ENCODE peak calls at places on chromosome 22, in nine cellular contexts. Z, V, R, H, O, T, N, I and P are unnamed samples.

GRCh38 chr22:22948651-22949611 is 61.3 kb downstream of the IGLL5 start:
- DNase-seq in Z (no peak), V (no peak), R (peak), H (no peak), O (peak), T (peak), N (no peak), I (no peak), P (peak)

GRCh38 chr22:48173061-48173849 is 1410.8 kb downstream of the TBC1D22A start:
- DNase-seq in Z (no peak), V (no peak), R (no peak), H (no peak), O (no peak), T (no peak), N (no peak), I (no peak), P (no peak)

GRCh38 chr22:20156611-20157415 is 6.0 kb upstream of the CCDC188 start:
- DNase-seq in Z (peak), V (peak), R (peak), H (peak), O (peak), T (peak), N (peak), I (peak), P (peak)

GRCh38 chr22:44214764-44215163 is 34.0 kb downstream of the PARVG start:
- DNase-seq in Z (no peak), V (no peak), R (no peak), H (no peak), O (no peak), T (no peak), N (no peak), I (no peak), P (no peak)

GRCh38 chr22:47090591-47091240 is 328.3 kb downstream of the TBC1D22A start:
- DNase-seq in Z (no peak), V (no peak), R (peak), H (no peak), O (no peak), T (peak), N (peak), I (peak), P (peak)

GRCh38 chr22:22927196-22927887 is 39.7 kb downstream of the IGLL5 start:
- DNase-seq in Z (no peak), V (no peak), R (no peak), H (no peak), O (peak), T (no peak), N (no peak), I (no peak), P (no peak)

GRCh38 chr22:50201191-50202129 is 649 bp downstream of the SELENOO start:
- DNase-seq in Z (peak), V (no peak), R (peak), H (no peak), O (no peak), T (no peak), N (no peak), I (no peak), P (no peak)

GRCh38 chr22:42432818-42433217 is 615 bp upstream of the NFAM1 start:
- DNase-seq in Z (no peak), V (no peak), R (no peak), H (no peak), O (no peak), T (no peak), N (no peak), I (no peak), P (no peak)

GRCh38 chr22:42772647-42773046 is 52.0 kb upstream of the A4GALT start:
- DNase-seq in Z (no peak), V (no peak), R (no peak), H (no peak), O (no peak), T (no peak), N (no peak), I (no peak), P (no peak)

GRCh38 chr22:28989035-28989464 is 72.6 kb downstream of the C22orf31 start:
- DNase-seq in Z (no peak), V (no peak), R (peak), H (no peak), O (no peak), T (no peak), N (no peak), I (no peak), P (no peak)

GRCh38 chr22:47693606-47694005 is 931.2 kb downstream of the TBC1D22A start:
- DNase-seq in Z (no peak), V (no peak), R (no peak), H (no peak), O (no peak), T (no peak), N (no peak), I (no peak), P (no peak)

GRCh38 chr22:19984201-19984753 is 32.3 kb downstream of the ARVCF start:
- DNase-seq in Z (no peak), V (peak), R (peak), H (no peak), O (peak), T (peak), N (no peak), I (peak), P (peak)

GRCh38 chr22:50398698-50399648 is 55.8 kb downstream of the PPP6R2 start:
- DNase-seq in Z (peak), V (no peak), R (no peak), H (no peak), O (peak), T (no peak), N (no peak), I (no peak), P (no peak)

GRCh38 chr22:45971389-45972028 is 5.5 kb downstream of the WNT7B start:
- DNase-seq in Z (no peak), V (no peak), R (peak), H (no peak), O (no peak), T (no peak), N (no peak), I (no peak), P (no peak)
- H3K4me3 ChIP-seq in Z (no peak), V (no peak), R (peak), H (peak), O (peak), T (peak), N (no peak), I (peak), P (peak)

GRCh38 chr22:37696657-37697539 is at the start of gene TRIOBP:
- DNase-seq in Z (peak), V (peak), R (peak), H (peak), O (peak), T (peak), N (peak), I (peak), P (peak)
- TF ChIP-seq CTCF in Z (no peak), V (peak), R (peak), H (peak), O (peak), T (peak), N (peak), I (peak), P (peak)

GRCh38 chr22:45504703-45505341 is 2.1 kb downstream of the FBLN1 start:
- DNase-seq in Z (no peak), V (no peak), R (peak), H (peak), O (peak), T (peak), N (no peak), I (no peak), P (no peak)

GRCh38 chr22:45505991-45506743 is 3.5 kb downstream of the FBLN1 start:
- DNase-seq in Z (no peak), V (no peak), R (no peak), H (no peak), O (no peak), T (no peak), N (no peak), I (no peak), P (no peak)

GRCh38 chr22:45502215-45503070 is at the start of gene FBLN1:
- DNase-seq in Z (no peak), V (no peak), R (peak), H (peak), O (peak), T (no peak), N (no peak), I (no peak), P (no peak)

GRCh38 chr22:45503816-45504702 is 1.4 kb downstream of the FBLN1 start:
- DNase-seq in Z (no peak), V (no peak), R (peak), H (no peak), O (peak), T (peak), N (no peak), I (peak), P (no peak)

GRCh38 chr22:45503071-45503815 is 560 bp downstream of the FBLN1 start:
- DNase-seq in Z (no peak), V (no peak), R (no peak), H (no peak), O (no peak), T (no peak), N (no peak), I (no peak), P (no peak)
- H3K4me3 ChIP-seq in Z (peak), V (peak), R (peak), H (peak), O (peak), T (peak), N (no peak), I (peak), P (peak)

DNA sequence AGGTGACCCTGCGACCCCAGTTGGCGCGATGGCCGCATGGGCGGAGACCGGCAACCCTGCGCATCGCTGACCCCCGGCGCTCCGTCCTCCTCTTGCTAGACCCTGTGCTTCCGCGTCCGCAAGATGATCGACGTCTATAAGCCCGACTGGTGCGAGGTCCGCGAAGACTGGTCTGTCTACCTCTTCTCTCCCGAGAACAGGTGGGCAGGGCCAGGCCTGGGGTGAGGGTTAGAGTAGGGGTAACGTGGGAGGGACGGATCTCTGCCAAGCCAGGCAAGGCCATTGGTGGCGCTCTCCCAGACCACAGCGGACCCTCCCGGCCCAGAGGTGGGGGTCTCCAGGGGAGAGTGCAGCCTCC is 92.1 kb downstream of the CACNA1I start:
- DNase-seq in Z (no peak), V (no peak), R (no peak), H (no peak), O (no peak), T (no peak), N (no peak), I (no peak), P (no peak)
- TF ChIP-seq CTCF in Z (no peak), V (no peak), R (no peak), H (no peak), O (no peak), T (no peak), N (no peak), I (no peak), P (no peak)

GRCh38 chr22:35742342-35743100 is 24.8 kb downstream of the APOL5 start:
- DNase-seq in Z (no peak), V (peak), R (peak), H (no peak), O (no peak), T (peak), N (no peak), I (peak), P (peak)
- H3K4me3 ChIP-seq in Z (no peak), V (peak), R (no peak), H (no peak), O (no peak), T (no peak), N (no peak), I (no peak), P (no peak)

DNA sequence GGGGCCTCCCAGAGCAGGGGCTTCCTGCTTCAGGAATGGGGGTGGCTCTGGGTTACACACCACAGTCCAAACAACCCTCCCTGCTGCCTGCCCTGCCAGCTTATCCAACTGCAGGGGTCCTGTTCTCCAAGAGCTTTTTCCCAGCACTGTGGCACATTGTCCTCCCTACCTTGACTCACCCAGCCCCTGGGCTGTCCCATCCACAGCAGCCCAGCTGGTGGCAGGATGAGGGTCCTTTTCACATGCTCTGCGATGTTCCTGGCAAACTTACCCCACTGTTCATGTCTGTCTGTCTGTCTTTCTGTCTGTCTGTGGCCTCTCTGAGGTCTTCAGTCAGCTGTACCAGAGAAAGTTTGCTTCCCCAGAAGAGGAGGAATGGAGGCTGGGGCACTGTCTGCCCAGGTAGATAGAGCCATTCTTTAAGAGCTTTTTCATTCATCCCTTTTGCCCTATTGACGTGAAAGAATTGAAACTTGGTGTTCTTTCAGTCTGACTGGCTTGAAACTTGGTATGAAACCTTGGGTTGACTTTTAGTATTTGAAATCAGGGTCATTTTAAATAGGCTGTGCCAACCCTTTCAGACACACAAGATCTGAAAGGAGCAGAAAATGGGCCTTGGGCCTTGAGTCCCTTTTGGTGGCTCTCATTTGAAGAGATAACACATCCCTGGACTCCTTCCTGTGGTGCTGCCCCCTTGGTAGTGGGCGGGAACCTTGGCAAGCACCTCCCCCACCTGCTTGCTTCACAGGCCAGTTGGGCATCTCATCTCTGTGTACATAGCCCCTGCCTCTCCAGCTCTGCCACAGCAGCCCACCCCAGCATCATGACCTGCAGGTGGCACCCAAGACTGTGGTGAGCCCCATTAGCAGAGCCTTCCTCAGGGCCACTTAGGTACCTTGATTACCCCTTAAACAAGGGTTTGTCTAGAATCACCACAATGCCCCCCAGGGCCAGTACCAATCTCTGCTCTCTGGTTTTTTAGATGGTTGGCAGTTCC is 74.6 kb upstream of the SUSD2 start:
- DNase-seq in Z (no peak), V (no peak), R (no peak), H (no peak), O (peak), T (peak), N (peak), I (no peak), P (no peak)
- TF ChIP-seq CTCF in Z (no peak), V (no peak), R (peak), H (peak), O (peak), T (peak), N (no peak), I (peak), P (peak)